ENCODE peak calls at places on chromosome 3, in ten cellular contexts. F is foreskin fibroblast, V is bronchial epithelial cell, I is AG09309, X is AG09319, M is kidney, J is fibroblast of lung, H is colonic mucosa, L is HFFc6, Y is astrocyte. N is an unnamed sample.

GRCh38 chr3:189914799-189915198 is 205.9 kb downstream of the P3H2 start:
- DNase-seq in F (peak; percentile 89), V (peak; percentile 98), I (peak; percentile 89), X (peak; percentile 65), M (no peak), J (peak; percentile 95), H (no peak), L (peak; percentile 86), Y (peak; percentile 94), N (peak; percentile 94)

GRCh38 chr3:137930976-137931375 is 79.0 kb upstream of the CLDN18 start:
- DNase-seq in F (no peak), V (no peak), I (no peak), X (no peak), M (no peak), J (no peak), H (no peak), L (no peak), Y (no peak), N (no peak)

GRCh38 chr3:15610083-15610482 is 8.5 kb downstream of the BTD start:
- DNase-seq in F (peak; percentile 92), V (peak; percentile 82), I (peak; percentile 64), X (no peak), M (no peak), J (peak; percentile 64), H (no peak), L (peak; percentile 70), Y (peak; percentile 43), N (peak; percentile 80)

GRCh38 chr3:197306374-197307086 is 8.1 kb upstream of the DLG1 start:
- DNase-seq in F (peak; percentile 57), V (peak; percentile 95), I (peak; percentile 82), X (no peak), M (no peak), J (peak; percentile 93), H (no peak), L (peak; percentile 82), Y (peak; percentile 92), N (peak; percentile 94)

GRCh38 chr3:149553781-149554451 is 79.4 kb downstream of the TM4SF4 start:
- DNase-seq in F (peak; percentile 78), V (no peak), I (peak; percentile 82), X (peak; percentile 94), M (no peak), J (peak; percentile 97), H (no peak), L (peak; percentile 55), Y (peak; percentile 97), N (peak; percentile 73)

GRCh38 chr3:58999134-58999778 is 50.6 kb downstream of the CFAP20DC start:
- DNase-seq in F (no peak), V (peak; percentile 69), I (no peak), X (no peak), M (no peak), J (peak; percentile 19), H (no peak), L (peak; percentile 4), Y (peak; percentile 20), N (no peak)

GRCh38 chr3:16174976-16175901 is 759 bp downstream of the GALNT15 start:
- DNase-seq in F (no peak), V (no peak), I (no peak), X (no peak), M (no peak), J (peak; percentile 33), H (no peak), L (no peak), Y (peak; percentile 33), N (no peak)

GRCh38 chr3:48851407-48851806 is 3.7 kb upstream of the PRKAR2A start:
- DNase-seq in F (peak; percentile 19), V (no peak), I (no peak), X (no peak), M (no peak), J (peak; percentile 40), H (no peak), L (peak; percentile 11), Y (peak; percentile 24), N (peak; percentile 77)

GRCh38 chr3:27722957-27723802 is 1.1 kb upstream of the EOMES start:
- DNase-seq in F (no peak), V (no peak), I (no peak), X (no peak), M (no peak), J (no peak), H (no peak), L (no peak), Y (no peak), N (no peak)

GRCh38 chr3:161275919-161276318 is 54.8 kb downstream of the NMD3 start:
- DNase-seq in F (no peak), V (peak; percentile 64), I (no peak), X (no peak), M (no peak), J (no peak), H (peak; percentile 45), L (no peak), Y (no peak), N (no peak)

GRCh38 chr3:111252795-111253194 is 181.2 kb downstream of the NECTIN3 start:
- DNase-seq in F (peak; percentile 43), V (peak; percentile 74), I (peak; percentile 42), X (no peak), M (no peak), J (peak; percentile 43), H (no peak), L (peak; percentile 56), Y (peak; percentile 24), N (peak; percentile 81)

GRCh38 chr3:62312201-62312600 is 61.1 kb downstream of the FEZF2 start:
- DNase-seq in F (no peak), V (no peak), I (no peak), X (no peak), M (no peak), J (no peak), H (no peak), L (no peak), Y (no peak), N (no peak)
- TF ChIP-seq CTCF in F (no peak), V (no peak), I (no peak), X (no peak), M (no peak), J (no peak), H (no peak), L (no peak), Y (no peak), N (no peak)

GRCh38 chr3:122572940-122573412 is 4.5 kb upstream of the PARP15 start:
- DNase-seq in F (peak; percentile 77), V (peak; percentile 79), I (no peak), X (no peak), M (no peak), J (peak; percentile 23), H (no peak), L (no peak), Y (peak; percentile 3), N (peak; percentile 67)
- TF ChIP-seq CTCF in F (no peak), V (peak; percentile 3), I (no peak), X (no peak), M (no peak), J (no peak), H (no peak), L (no peak), Y (no peak), N (peak; percentile 30)

GRCh38 chr3:11534011-11534782 is 109.5 kb downstream of the VGLL4 start:
- DNase-seq in F (no peak), V (no peak), I (no peak), X (no peak), M (no peak), J (no peak), H (no peak), L (no peak), Y (no peak), N (no peak)

GRCh38 chr3:11529281-11529680 is 114.4 kb downstream of the VGLL4 start:
- DNase-seq in F (no peak), V (no peak), I (no peak), X (no peak), M (no peak), J (peak; percentile 51), H (no peak), L (no peak), Y (peak; percentile 46), N (peak; percentile 42)

GRCh38 chr3:11534783-11535081 is 109.0 kb downstream of the VGLL4 start:
- DNase-seq in F (no peak), V (no peak), I (no peak), X (no peak), M (no peak), J (no peak), H (no peak), L (no peak), Y (no peak), N (no peak)

GRCh38 chr3:11532865-11533490 is 110.7 kb downstream of the VGLL4 start:
- DNase-seq in F (no peak), V (no peak), I (no peak), X (no peak), M (no peak), J (peak; percentile 82), H (no peak), L (no peak), Y (peak; percentile 80), N (peak; percentile 94)

DNA sequence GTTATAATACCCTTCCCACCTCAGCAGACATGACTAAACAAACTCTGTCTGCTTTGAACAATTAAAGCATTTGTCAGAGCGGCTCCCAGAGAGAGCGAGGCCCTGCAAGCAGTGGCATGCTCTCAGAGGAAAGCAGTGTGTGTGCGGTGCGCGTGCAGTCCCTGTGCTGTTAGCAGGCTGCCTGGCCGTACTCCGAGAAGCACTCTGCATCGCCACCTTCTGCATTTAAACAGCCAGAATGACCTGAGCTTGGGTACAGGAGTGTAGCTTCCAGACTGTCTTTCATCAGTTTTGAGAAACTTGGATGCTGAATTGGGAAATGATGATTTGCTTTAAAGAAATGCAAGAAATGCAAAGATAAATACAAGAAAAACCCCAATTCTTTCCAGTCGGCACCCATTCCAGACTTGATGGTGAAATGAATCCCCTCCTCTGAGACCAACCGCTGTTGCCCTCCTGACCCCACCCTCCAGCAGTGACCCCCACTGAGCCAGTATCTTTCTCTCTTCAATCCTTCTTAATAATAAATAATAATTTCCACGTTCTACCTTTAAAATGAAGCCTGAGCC is 113.5 kb downstream of the VGLL4 start:
- DNase-seq in F (peak; percentile 75), V (peak; percentile 98), I (peak; percentile 97), X (peak; percentile 81), M (no peak), J (peak; percentile 99), H (no peak), L (peak; percentile 98), Y (peak; percentile 99), N (peak; percentile 100)
- TF ChIP-seq CTCF in F (no peak), V (peak; percentile 25), I (peak; percentile 43), X (peak; percentile 20), M (no peak), J (no peak), H (no peak), L (peak; percentile 43), Y (peak; percentile 22), N (peak; percentile 58)

DNA sequence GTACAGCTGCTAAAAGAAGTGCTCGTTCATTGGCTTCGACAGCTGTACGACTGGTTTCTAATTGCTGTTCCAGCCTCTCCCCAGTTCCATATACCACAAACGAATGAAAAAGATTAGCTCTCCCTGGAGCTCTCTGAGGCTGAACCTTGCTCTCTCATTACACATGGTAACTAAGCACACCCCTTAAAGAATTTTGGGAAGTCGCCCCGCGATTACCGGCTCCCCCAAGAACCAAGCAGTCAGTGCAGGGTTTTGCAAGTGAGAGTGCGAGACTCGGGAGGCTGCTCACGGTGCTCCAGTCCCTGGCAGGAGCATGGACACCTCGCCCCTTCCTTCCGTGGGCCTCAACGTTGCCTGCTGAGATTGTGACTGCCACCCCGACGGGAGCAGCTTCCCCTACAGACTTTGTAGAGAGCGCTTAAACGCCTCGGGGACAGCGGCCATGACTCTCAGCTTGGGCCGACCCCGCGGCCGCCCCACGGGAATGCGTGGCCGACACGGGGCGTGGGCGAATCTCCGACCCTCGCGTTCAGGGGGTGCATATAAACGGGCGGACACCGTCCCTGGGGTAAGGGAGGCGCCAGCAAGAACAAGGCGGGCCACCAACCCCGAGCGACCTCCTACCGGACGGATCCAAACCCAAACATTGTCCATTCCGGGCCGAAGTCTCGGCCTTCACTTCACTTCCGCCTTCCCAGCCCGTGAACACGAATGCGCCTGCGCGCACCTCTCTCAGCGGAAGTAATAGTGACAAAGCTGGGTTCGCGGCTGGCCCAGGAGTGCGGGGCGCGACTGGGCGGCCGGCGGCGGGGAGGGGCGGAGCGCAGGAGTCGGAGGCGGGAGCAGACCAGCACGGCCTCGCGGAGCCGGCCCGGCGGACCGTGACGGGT is at the start of gene ATP2C1:
- DNase-seq in F (peak; percentile 94), V (peak; percentile 86), I (peak; percentile 79), X (peak; percentile 89), M (peak; percentile 99), J (peak; percentile 92), H (peak; percentile 97), L (peak; percentile 94), Y (peak; percentile 84), N (peak; percentile 96)
- TF ChIP-seq CTCF in F (no peak), V (no peak), I (no peak), X (no peak), M (no peak), J (peak; percentile 21), H (no peak), L (peak; percentile 68), Y (no peak), N (no peak)